ENCODE peak calls at places on chromosomes 7 and 10, in eight cellular contexts. W is endodermal cell, J is suprapubic skin, E is B cell, O is esophagus muscularis mucosa, R is cardiac muscle cell, U is HFF-Myc, F is stomach. Q is an unnamed sample.

GRCh38 chr10:21172774-21173432 is 275.8 kb upstream of the NEBL start:
- DNase-seq in O (no peak), F (peak), U (no peak), W (peak), E (no peak), J (no peak), R (peak), Q (no peak)

GRCh38 chr7:138338361-138338760 is 121.7 kb upstream of the TRIM24 start:
- DNase-seq in R (no peak), F (peak), E (no peak), U (no peak), W (no peak), J (peak), O (no peak), Q (no peak)

GRCh38 chr10:35413985-35414861 is 77.9 kb downstream of the CCNY start:
- DNase-seq in O (no peak), E (no peak), U (no peak), F (no peak), W (peak), R (no peak), J (no peak), Q (no peak)

GRCh38 chr10:26430641-26431163 is 7.4 kb upstream of the APBB1IP start:
- DNase-seq in O (peak), W (no peak), R (no peak), U (no peak), J (no peak), F (no peak), E (peak), Q (no peak)

GRCh38 chr7:128447944-128448556 is 7.6 kb upstream of the HILPDA start:
- DNase-seq in F (no peak), U (no peak), W (no peak), E (no peak), O (peak), R (no peak), J (no peak), Q (no peak)

GRCh38 chr7:105439174-105439893 is 50.6 kb upstream of the SRPK2 start:
- DNase-seq in J (no peak), F (peak), R (no peak), U (no peak), O (no peak), E (no peak), W (peak), Q (no peak)

GRCh38 chr10:60203993-60204618 is 185.6 kb downstream of the ANK3 start:
- DNase-seq in J (no peak), U (no peak), R (peak), F (no peak), W (no peak), E (no peak), O (no peak), Q (no peak)

GRCh38 chr7:91864070-91864469 is 16.4 kb downstream of the MTERF1 start:
- DNase-seq in R (no peak), W (no peak), O (no peak), F (no peak), E (no peak), U (no peak), J (no peak), Q (no peak)

GRCh38 chr7:99451936-99452335 is 13.2 kb downstream of the CPSF4 start:
- DNase-seq in R (no peak), F (no peak), J (no peak), E (no peak), W (no peak), O (no peak), U (no peak), Q (no peak)

GRCh38 chr10:8061274-8062211 is 7.1 kb downstream of the GATA3 start:
- DNase-seq in R (peak), F (no peak), U (no peak), O (no peak), J (no peak), E (no peak), W (peak), Q (no peak)

GRCh38 chr10:26374426-26374825 is 63.7 kb upstream of the APBB1IP start:
- DNase-seq in U (no peak), J (no peak), F (no peak), E (no peak), W (no peak), O (no peak), R (no peak), Q (no peak)

GRCh38 chr10:80530251-80530650 is 7.5 kb upstream of the SH2D4B start:
- DNase-seq in R (no peak), O (no peak), E (no peak), U (no peak), F (no peak), W (peak), J (no peak), Q (no peak)

GRCh38 chr10:74175510-74176379 is 24.7 kb downstream of the ADK start:
- DNase-seq in W (no peak), U (no peak), F (no peak), J (no peak), R (no peak), E (no peak), O (no peak), Q (no peak)

GRCh38 chr7:22680482-22680901 is 46.5 kb upstream of the IL6 start:
- DNase-seq in E (no peak), W (no peak), J (no peak), U (no peak), R (no peak), O (no peak), F (no peak), Q (no peak)

GRCh38 chr7:134458806-134459698 is at the start of gene AKR1B1:
- DNase-seq in O (peak), F (peak), R (peak), E (peak), U (peak), J (peak), W (peak), Q (peak)

GRCh38 chr7:134457166-134457565 is 1.7 kb downstream of the AKR1B1 start:
- DNase-seq in O (no peak), F (no peak), J (no peak), E (no peak), W (no peak), U (no peak), R (no peak), Q (no peak)

GRCh38 chr7:134460000-134460399 is 1.1 kb upstream of the AKR1B1 start:
- DNase-seq in J (no peak), O (no peak), R (no peak), W (no peak), U (no peak), E (no peak), F (no peak), Q (no peak)

GRCh38 chr7:134461921-134462320 is 3.0 kb upstream of the AKR1B1 start:
- DNase-seq in F (no peak), O (no peak), J (no peak), R (no peak), U (no peak), E (no peak), W (no peak), Q (no peak)

GRCh38 chr7:134458341-134458805 is 527 bp downstream of the AKR1B1 start:
- DNase-seq in W (peak), U (no peak), F (peak), O (no peak), J (peak), E (peak), R (peak), Q (no peak)
- TF ChIP-seq CTCF in W (peak), U (peak), F (peak), O (peak), J (no peak), E (no peak), R (peak), Q (peak)

GRCh38 chr10:42428534-42428933 is 209.8 kb downstream of the ZNF33B start:
- DNase-seq in F (no peak), E (no peak), W (no peak), J (no peak), O (no peak), R (no peak), U (peak), Q (no peak)
- TF ChIP-seq CTCF in F (no peak), E (no peak), W (peak), J (no peak), O (peak), R (peak), U (peak), Q (peak)

GRCh38 chr7:73844848-73845460 is 2.6 kb upstream of the METTL27 start:
- DNase-seq in O (no peak), F (no peak), R (no peak), W (no peak), J (no peak), U (no peak), E (no peak), Q (no peak)
- TF ChIP-seq CTCF in O (no peak), F (no peak), R (no peak), W (no peak), J (no peak), U (no peak), E (no peak), Q (no peak)

GRCh38 chr10:94314913-94315545 is 47.7 kb downstream of the NOC3L start:
- DNase-seq in U (no peak), J (no peak), F (no peak), W (peak), R (no peak), O (no peak), E (no peak), Q (no peak)
- TF ChIP-seq CTCF in U (peak), J (no peak), F (no peak), W (peak), R (no peak), O (no peak), E (no peak), Q (no peak)

GRCh38 chr7:29243777-29244655 is 49.4 kb downstream of the CHN2 start:
- DNase-seq in W (peak), O (no peak), F (no peak), R (no peak), J (no peak), U (no peak), E (no peak), Q (no peak)
- TF ChIP-seq CTCF in W (peak), O (no peak), F (no peak), R (no peak), J (no peak), U (peak), E (peak), Q (peak)

DNA sequence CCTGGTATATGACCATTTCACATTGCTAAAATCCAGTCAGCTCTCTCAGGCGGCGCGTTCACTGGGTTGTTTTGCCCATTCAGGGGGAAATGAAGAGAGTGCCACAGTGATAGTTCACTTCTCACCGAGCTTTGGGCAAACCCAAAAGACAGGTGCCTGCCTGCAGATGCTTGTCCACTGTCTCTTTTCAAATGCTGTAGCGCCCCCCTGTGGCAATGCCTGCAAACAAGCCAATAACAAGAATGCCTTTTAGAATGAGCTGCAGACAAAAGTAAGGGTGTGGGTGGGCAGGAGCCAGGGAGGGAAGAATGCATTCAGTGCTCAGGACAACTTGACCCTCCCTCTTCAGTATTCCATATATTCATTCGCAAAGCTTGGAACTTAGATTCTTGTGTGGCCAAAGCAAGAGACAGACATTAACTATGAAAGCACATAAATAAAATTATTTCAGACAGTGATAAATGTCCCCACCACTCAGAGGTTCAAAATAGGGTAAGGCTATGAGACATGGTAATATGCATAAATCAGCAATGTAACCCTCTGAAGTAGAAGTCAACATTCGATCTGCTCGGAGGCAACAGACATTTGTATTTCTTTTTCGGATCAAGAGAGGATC is 86.9 kb downstream of the JAZF1 start:
- DNase-seq in E (peak), F (peak), J (peak), R (peak), O (no peak), U (no peak), W (peak), Q (no peak)
- TF ChIP-seq CTCF in E (peak), F (peak), J (peak), R (peak), O (peak), U (peak), W (peak), Q (peak)

DNA sequence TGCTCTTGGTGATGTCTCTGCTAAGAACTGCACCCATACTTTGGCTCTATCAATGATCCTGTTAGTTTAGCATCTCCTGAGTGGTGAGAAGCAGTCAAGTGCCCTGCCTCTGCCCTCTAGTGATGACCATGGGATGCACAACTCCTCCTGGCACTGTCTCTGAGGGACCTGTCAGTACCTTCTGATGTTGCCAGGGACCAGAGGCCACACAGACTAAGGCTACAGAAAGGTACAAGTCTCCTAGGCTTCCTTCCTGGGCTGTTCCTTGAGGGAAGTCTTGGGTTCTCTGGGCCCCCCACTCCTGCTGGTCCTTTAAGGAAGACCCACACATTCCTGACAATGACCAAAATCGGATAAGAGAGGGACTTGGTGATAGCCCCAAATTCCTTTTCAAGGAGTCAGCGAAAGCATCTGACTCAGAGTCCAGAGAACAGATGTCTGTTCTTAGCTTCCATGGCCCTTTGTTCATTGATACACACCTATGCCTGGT is 15.3 kb downstream of the NKX2-3 start:
- DNase-seq in J (no peak), O (no peak), F (no peak), R (no peak), W (peak), E (no peak), U (no peak), Q (no peak)
- TF ChIP-seq CTCF in J (no peak), O (no peak), F (no peak), R (peak), W (peak), E (peak), U (peak), Q (peak)

Q was measured in type B pancreatic cell.